ENCODE peak calls at places on chromosome X, in ten cellular contexts. One of them, this sample, is unnamed.

GRCh38 chrX:148915474-148915873 is 415.1 kb downstream of the AFF2 start:
- DNase-seq in HFF-Myc: no peak
- DNase-seq in GM23338: no peak
- DNase-seq in AG10803: no peak
- DNase-seq in pancreas: no peak
- DNase-seq in AG09309: no peak
- DNase-seq in IMR-90: no peak
- DNase-seq in PC-9: no peak
- DNase-seq in cardiac fibroblast: no peak
- DNase-seq in heart right ventricle: no peak
- DNase-seq in this sample: no peak

GRCh38 chrX:85503258-85504158 is 124.0 kb upstream of the POF1B start:
- DNase-seq in GM23338: no peak
- DNase-seq in heart right ventricle: no peak
- DNase-seq in IMR-90: no peak
- DNase-seq in HFF-Myc: no peak
- DNase-seq in AG09309: no peak
- DNase-seq in AG10803: no peak
- DNase-seq in PC-9: no peak
- DNase-seq in cardiac fibroblast: no peak
- DNase-seq in pancreas: no peak
- DNase-seq in this sample: no peak

GRCh38 chrX:9848718-9849481 is 62.7 kb downstream of the SHROOM2 start:
- DNase-seq in pancreas: no peak
- DNase-seq in cardiac fibroblast: no peak
- DNase-seq in heart right ventricle: no peak
- DNase-seq in HFF-Myc: no peak
- DNase-seq in PC-9: no peak
- DNase-seq in AG09309: no peak
- DNase-seq in GM23338: no peak
- DNase-seq in IMR-90: no peak
- DNase-seq in AG10803: no peak
- DNase-seq in this sample: no peak

GRCh38 chrX:25599061-25599460 is 539.1 kb upstream of the MAGEB18 start:
- DNase-seq in AG10803: no peak
- DNase-seq in pancreas: no peak
- DNase-seq in GM23338: no peak
- DNase-seq in PC-9: no peak
- DNase-seq in heart right ventricle: no peak
- DNase-seq in cardiac fibroblast: peak; percentile 14
- DNase-seq in IMR-90: no peak
- DNase-seq in AG09309: no peak
- DNase-seq in HFF-Myc: no peak
- DNase-seq in this sample: peak; percentile 5

GRCh38 chrX:69564665-69565064 is 51.2 kb upstream of the EDA start:
- DNase-seq in cardiac fibroblast: no peak
- DNase-seq in pancreas: no peak
- DNase-seq in PC-9: no peak
- DNase-seq in AG10803: no peak
- DNase-seq in IMR-90: no peak
- DNase-seq in heart right ventricle: no peak
- DNase-seq in GM23338: peak; percentile 2
- DNase-seq in AG09309: no peak
- DNase-seq in HFF-Myc: no peak
- DNase-seq in this sample: no peak

GRCh38 chrX:115603534-115604074 is 42.6 kb downstream of the PLS3 start:
- DNase-seq in GM23338: no peak
- DNase-seq in pancreas: no peak
- DNase-seq in PC-9: no peak
- DNase-seq in cardiac fibroblast: no peak
- DNase-seq in AG09309: no peak
- DNase-seq in AG10803: no peak
- DNase-seq in HFF-Myc: no peak
- DNase-seq in IMR-90: no peak
- DNase-seq in heart right ventricle: no peak
- DNase-seq in this sample: no peak

GRCh38 chrX:116204947-116205346 is 34.4 kb downstream of the AGTR2 start:
- DNase-seq in GM23338: peak; percentile 56
- DNase-seq in pancreas: no peak
- DNase-seq in heart right ventricle: no peak
- DNase-seq in HFF-Myc: no peak
- DNase-seq in cardiac fibroblast: peak; percentile 27
- DNase-seq in AG10803: peak; percentile 5
- DNase-seq in IMR-90: no peak
- DNase-seq in AG09309: no peak
- DNase-seq in PC-9: no peak
- DNase-seq in this sample: peak; percentile 26

GRCh38 chrX:29419774-29420553 is 795.4 kb upstream of the MAGEB2 start:
- DNase-seq in pancreas: no peak
- DNase-seq in IMR-90: peak; percentile 69
- DNase-seq in PC-9: peak; percentile 14
- DNase-seq in AG09309: no peak
- DNase-seq in heart right ventricle: no peak
- DNase-seq in cardiac fibroblast: peak; percentile 51
- DNase-seq in AG10803: no peak
- DNase-seq in GM23338: no peak
- DNase-seq in HFF-Myc: no peak
- DNase-seq in this sample: no peak

GRCh38 chrX:72576161-72576896 is 3.7 kb upstream of the HDAC8 start:
- DNase-seq in HFF-Myc: no peak
- DNase-seq in PC-9: no peak
- DNase-seq in AG09309: peak; percentile 61
- DNase-seq in heart right ventricle: no peak
- DNase-seq in AG10803: peak; percentile 43
- DNase-seq in pancreas: no peak
- DNase-seq in IMR-90: peak; percentile 52
- DNase-seq in cardiac fibroblast: peak; percentile 84
- DNase-seq in GM23338: no peak
- DNase-seq in this sample: peak; percentile 85

GRCh38 chrX:72569786-72570185 is 2.9 kb downstream of the HDAC8 start:
- DNase-seq in heart right ventricle: no peak
- DNase-seq in cardiac fibroblast: peak; percentile 90
- DNase-seq in IMR-90: peak; percentile 86
- DNase-seq in AG10803: peak; percentile 36
- DNase-seq in HFF-Myc: no peak
- DNase-seq in pancreas: no peak
- DNase-seq in GM23338: no peak
- DNase-seq in PC-9: no peak
- DNase-seq in AG09309: peak; percentile 32
- DNase-seq in this sample: peak; percentile 90

GRCh38 chrX:72572248-72573157 is at the start of gene HDAC8:
- DNase-seq in heart right ventricle: peak; percentile 71
- DNase-seq in IMR-90: peak; percentile 86
- DNase-seq in AG10803: peak; percentile 79
- DNase-seq in pancreas: peak; percentile 56
- DNase-seq in PC-9: peak; percentile 54
- DNase-seq in GM23338: peak; percentile 80
- DNase-seq in HFF-Myc: peak; percentile 50
- DNase-seq in cardiac fibroblast: peak; percentile 91
- DNase-seq in AG09309: peak; percentile 27
- DNase-seq in this sample: peak; percentile 87

GRCh38 chrX:72568406-72569092 is 4.1 kb downstream of the HDAC8 start:
- DNase-seq in HFF-Myc: no peak
- DNase-seq in cardiac fibroblast: peak; percentile 67
- DNase-seq in heart right ventricle: no peak
- DNase-seq in AG10803: no peak
- DNase-seq in IMR-90: peak; percentile 15
- DNase-seq in PC-9: no peak
- DNase-seq in GM23338: no peak
- DNase-seq in AG09309: peak; percentile 2
- DNase-seq in pancreas: no peak
- DNase-seq in this sample: peak; percentile 71

DNA sequence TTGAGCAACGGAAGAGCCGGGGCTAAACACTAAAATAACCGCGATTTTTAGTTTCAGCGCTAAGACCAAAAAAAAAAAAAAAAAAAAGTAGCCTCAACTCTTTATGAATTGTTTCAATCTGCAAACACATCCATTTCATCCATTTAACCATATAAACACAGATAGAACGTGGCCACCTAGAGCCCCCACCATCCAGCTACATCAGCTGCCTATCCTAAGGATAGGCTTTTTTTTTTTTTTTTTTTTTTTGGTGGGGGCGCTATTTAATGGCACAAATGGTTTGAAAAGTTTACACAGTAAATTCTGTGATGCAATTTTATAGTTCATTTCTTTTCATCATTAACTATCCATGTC is 492 bp upstream of the HDAC8 start:
- DNase-seq in cardiac fibroblast: no peak
- DNase-seq in AG09309: no peak
- DNase-seq in GM23338: no peak
- DNase-seq in pancreas: no peak
- DNase-seq in IMR-90: no peak
- DNase-seq in AG10803: no peak
- DNase-seq in PC-9: no peak
- DNase-seq in heart right ventricle: no peak
- DNase-seq in HFF-Myc: no peak
- DNase-seq in this sample: no peak
- TF ChIP-seq CTCF in cardiac fibroblast: no peak
- TF ChIP-seq CTCF in AG09309: no peak
- TF ChIP-seq CTCF in GM23338: no peak
- TF ChIP-seq CTCF in pancreas: no peak
- TF ChIP-seq CTCF in IMR-90: no peak
- TF ChIP-seq CTCF in AG10803: no peak
- TF ChIP-seq CTCF in PC-9: no peak
- TF ChIP-seq CTCF in heart right ventricle: no peak
- TF ChIP-seq CTCF in HFF-Myc: no peak
- TF ChIP-seq CTCF in this sample: no peak

GRCh38 chrX:50206753-50207152 is 2.2 kb downstream of the CCNB3 start:
- DNase-seq in HFF-Myc: no peak
- DNase-seq in IMR-90: no peak
- DNase-seq in PC-9: no peak
- DNase-seq in cardiac fibroblast: no peak
- DNase-seq in AG10803: no peak
- DNase-seq in pancreas: no peak
- DNase-seq in AG09309: no peak
- DNase-seq in heart right ventricle: no peak
- DNase-seq in GM23338: peak; percentile 46
- DNase-seq in this sample: no peak

GRCh38 chrX:50211510-50211909 is 6.9 kb downstream of the CCNB3 start:
- DNase-seq in IMR-90: peak; percentile 4
- DNase-seq in GM23338: peak; percentile 66
- DNase-seq in pancreas: no peak
- DNase-seq in cardiac fibroblast: peak; percentile 50
- DNase-seq in HFF-Myc: no peak
- DNase-seq in AG10803: peak; percentile 5
- DNase-seq in PC-9: no peak
- DNase-seq in AG09309: no peak
- DNase-seq in heart right ventricle: no peak
- DNase-seq in this sample: peak; percentile 37
- TF ChIP-seq CTCF in IMR-90: no peak
- TF ChIP-seq CTCF in GM23338: peak; percentile 57
- TF ChIP-seq CTCF in pancreas: no peak
- TF ChIP-seq CTCF in cardiac fibroblast: peak; percentile 38
- TF ChIP-seq CTCF in HFF-Myc: peak; percentile 24
- TF ChIP-seq CTCF in AG10803: peak; percentile 31
- TF ChIP-seq CTCF in PC-9: peak; percentile 20
- TF ChIP-seq CTCF in AG09309: peak; percentile 38
- TF ChIP-seq CTCF in heart right ventricle: no peak
- TF ChIP-seq CTCF in this sample: peak; percentile 31

GRCh38 chrX:63275127-63275526 is 76.0 kb downstream of the SPIN4 start:
- DNase-seq in PC-9: peak; percentile 12
- DNase-seq in heart right ventricle: peak; percentile 4
- DNase-seq in AG09309: no peak
- DNase-seq in HFF-Myc: no peak
- DNase-seq in cardiac fibroblast: peak; percentile 41
- DNase-seq in AG10803: peak; percentile 24
- DNase-seq in pancreas: no peak
- DNase-seq in GM23338: peak; percentile 47
- DNase-seq in IMR-90: peak; percentile 10
- DNase-seq in this sample: peak; percentile 25
- TF ChIP-seq CTCF in PC-9: peak; percentile 62
- TF ChIP-seq CTCF in heart right ventricle: no peak
- TF ChIP-seq CTCF in AG09309: peak; percentile 72
- TF ChIP-seq CTCF in HFF-Myc: peak; percentile 46
- TF ChIP-seq CTCF in cardiac fibroblast: peak; percentile 62
- TF ChIP-seq CTCF in AG10803: peak; percentile 72
- TF ChIP-seq CTCF in pancreas: no peak
- TF ChIP-seq CTCF in GM23338: peak; percentile 62
- TF ChIP-seq CTCF in IMR-90: peak; percentile 52
- TF ChIP-seq CTCF in this sample: peak; percentile 60

GRCh38 chrX:39442332-39442731 is 641.1 kb downstream of the MID1IP1 start:
- DNase-seq in IMR-90: no peak
- DNase-seq in heart right ventricle: no peak
- DNase-seq in HFF-Myc: no peak
- DNase-seq in pancreas: no peak
- DNase-seq in PC-9: no peak
- DNase-seq in AG10803: no peak
- DNase-seq in cardiac fibroblast: no peak
- DNase-seq in AG09309: no peak
- DNase-seq in GM23338: no peak
- DNase-seq in this sample: no peak

GRCh38 chrX:39440734-39441305 is 639.6 kb downstream of the MID1IP1 start:
- DNase-seq in cardiac fibroblast: no peak
- DNase-seq in IMR-90: no peak
- DNase-seq in HFF-Myc: no peak
- DNase-seq in heart right ventricle: no peak
- DNase-seq in pancreas: no peak
- DNase-seq in GM23338: no peak
- DNase-seq in PC-9: no peak
- DNase-seq in AG10803: no peak
- DNase-seq in AG09309: no peak
- DNase-seq in this sample: no peak

GRCh38 chrX:39437670-39438441 is 636.6 kb downstream of the MID1IP1 start:
- DNase-seq in IMR-90: no peak
- DNase-seq in cardiac fibroblast: no peak
- DNase-seq in pancreas: no peak
- DNase-seq in GM23338: no peak
- DNase-seq in heart right ventricle: no peak
- DNase-seq in AG09309: no peak
- DNase-seq in HFF-Myc: no peak
- DNase-seq in AG10803: no peak
- DNase-seq in PC-9: no peak
- DNase-seq in this sample: no peak

GRCh38 chrX:39439910-39440733 is 638.9 kb downstream of the MID1IP1 start:
- DNase-seq in IMR-90: no peak
- DNase-seq in cardiac fibroblast: no peak
- DNase-seq in HFF-Myc: no peak
- DNase-seq in pancreas: no peak
- DNase-seq in AG09309: no peak
- DNase-seq in GM23338: no peak
- DNase-seq in AG10803: no peak
- DNase-seq in heart right ventricle: no peak
- DNase-seq in PC-9: no peak
- DNase-seq in this sample: no peak

DNA sequence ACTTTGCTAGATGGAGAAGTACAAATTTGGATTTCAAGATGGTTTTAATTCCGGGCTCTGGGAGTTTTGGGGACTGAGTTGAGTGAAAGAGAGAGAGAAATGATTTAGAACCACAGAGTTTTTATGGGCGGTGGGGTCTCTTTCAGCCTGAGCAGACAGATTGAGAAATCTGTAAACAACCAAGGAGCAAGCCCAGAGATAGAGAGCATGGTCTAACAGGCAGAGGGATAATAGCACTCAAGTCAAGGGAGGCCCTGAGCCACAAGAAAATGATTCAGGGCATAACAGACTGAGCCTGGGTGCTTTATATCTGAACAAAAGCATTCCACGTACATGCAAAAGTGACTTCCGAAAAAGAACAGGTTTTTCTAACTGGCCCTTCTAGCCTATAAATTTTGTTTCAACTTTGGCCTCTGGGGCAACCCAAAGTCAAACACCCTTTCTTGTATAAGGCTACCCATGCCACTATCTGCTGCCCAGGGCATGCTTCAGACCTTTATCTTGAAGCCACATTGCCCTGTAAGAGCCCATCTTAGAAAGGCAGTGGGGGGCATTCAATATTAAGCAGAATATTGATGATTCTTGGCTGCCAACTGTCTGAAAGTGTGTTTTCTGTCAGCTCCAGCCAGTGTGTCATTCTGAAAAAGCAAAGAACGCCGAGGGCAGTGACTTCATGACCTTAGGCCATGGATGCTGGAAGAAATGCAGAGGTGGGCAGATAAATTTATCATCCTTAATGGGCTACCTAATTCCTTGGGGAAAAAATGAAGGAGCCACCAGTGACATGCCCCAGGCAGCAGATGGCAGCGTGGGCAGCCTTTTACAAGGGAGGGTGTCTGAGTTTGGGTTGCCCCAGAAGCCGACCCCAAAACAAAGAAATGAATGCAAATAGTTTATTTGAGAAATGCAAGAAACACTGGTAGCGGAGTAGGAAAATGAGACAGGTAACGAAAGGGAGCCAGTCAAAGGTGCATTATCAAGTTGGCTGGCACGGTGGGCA is 637.6 kb downstream of the MID1IP1 start:
- DNase-seq in AG09309: no peak
- DNase-seq in heart right ventricle: no peak
- DNase-seq in IMR-90: no peak
- DNase-seq in GM23338: peak; percentile 22
- DNase-seq in AG10803: no peak
- DNase-seq in pancreas: no peak
- DNase-seq in HFF-Myc: no peak
- DNase-seq in PC-9: no peak
- DNase-seq in cardiac fibroblast: no peak
- DNase-seq in this sample: no peak
- TF ChIP-seq CTCF in AG09309: no peak
- TF ChIP-seq CTCF in heart right ventricle: no peak
- TF ChIP-seq CTCF in IMR-90: no peak
- TF ChIP-seq CTCF in GM23338: peak; percentile 53
- TF ChIP-seq CTCF in AG10803: peak; percentile 26
- TF ChIP-seq CTCF in pancreas: no peak
- TF ChIP-seq CTCF in HFF-Myc: peak; percentile 25
- TF ChIP-seq CTCF in PC-9: no peak
- TF ChIP-seq CTCF in cardiac fibroblast: no peak
- TF ChIP-seq CTCF in this sample: no peak